ENCODE peak calls at places on chromosome 15, in seven cellular contexts. One of them, this sample, is unnamed.

GRCh38 chr15:66615175-66615495 is 49.3 kb upstream of the LCTL start:
- DNase-seq in HL-60: peak
- DNase-seq in breast epithelium: no peak
- DNase-seq in H1: no peak
- DNase-seq in transverse colon: no peak
- DNase-seq in stomach: no peak
- DNase-seq in endothelial cell of umbilical vein: no peak
- DNase-seq in this sample: no peak

GRCh38 chr15:34437687-34438086 is at the start of gene GOLGA8A:
- DNase-seq in HL-60: peak
- DNase-seq in breast epithelium: no peak
- DNase-seq in H1: peak
- DNase-seq in transverse colon: peak
- DNase-seq in stomach: peak
- DNase-seq in endothelial cell of umbilical vein: peak
- DNase-seq in this sample: peak

GRCh38 chr15:58951388-58952060 is 18.0 kb upstream of the SLTM start:
- DNase-seq in HL-60: no peak
- DNase-seq in breast epithelium: no peak
- DNase-seq in H1: no peak
- DNase-seq in transverse colon: no peak
- DNase-seq in stomach: no peak
- DNase-seq in endothelial cell of umbilical vein: peak
- DNase-seq in this sample: peak

GRCh38 chr15:93241696-93242585 is 152.9 kb upstream of the RGMA start:
- DNase-seq in HL-60: no peak
- DNase-seq in breast epithelium: no peak
- DNase-seq in H1: peak
- DNase-seq in transverse colon: no peak
- DNase-seq in stomach: no peak
- DNase-seq in endothelial cell of umbilical vein: no peak
- DNase-seq in this sample: no peak

GRCh38 chr15:95549168-95549738 is 781.2 kb upstream of the NR2F2 start:
- DNase-seq in HL-60: no peak
- DNase-seq in breast epithelium: no peak
- DNase-seq in H1: no peak
- DNase-seq in transverse colon: no peak
- DNase-seq in stomach: no peak
- DNase-seq in endothelial cell of umbilical vein: no peak
- DNase-seq in this sample: no peak

GRCh38 chr15:62749445-62749844 is 293.1 kb upstream of the TPM1 start:
- DNase-seq in HL-60: no peak
- DNase-seq in breast epithelium: no peak
- DNase-seq in H1: no peak
- DNase-seq in transverse colon: no peak
- DNase-seq in stomach: no peak
- DNase-seq in endothelial cell of umbilical vein: no peak
- DNase-seq in this sample: no peak

GRCh38 chr15:39110746-39111145 is 470.1 kb upstream of the THBS1 start:
- DNase-seq in HL-60: no peak
- DNase-seq in breast epithelium: no peak
- DNase-seq in H1: no peak
- DNase-seq in transverse colon: no peak
- DNase-seq in stomach: no peak
- DNase-seq in endothelial cell of umbilical vein: no peak
- DNase-seq in this sample: no peak

GRCh38 chr15:93298901-93299300 is 209.9 kb upstream of the RGMA start:
- DNase-seq in HL-60: peak
- DNase-seq in breast epithelium: peak
- DNase-seq in H1: no peak
- DNase-seq in transverse colon: peak
- DNase-seq in stomach: no peak
- DNase-seq in endothelial cell of umbilical vein: no peak
- DNase-seq in this sample: peak

GRCh38 chr15:97903560-97904195 is 56.8 kb upstream of the ARRDC4 start:
- DNase-seq in HL-60: no peak
- DNase-seq in breast epithelium: no peak
- DNase-seq in H1: no peak
- DNase-seq in transverse colon: no peak
- DNase-seq in stomach: no peak
- DNase-seq in endothelial cell of umbilical vein: no peak
- DNase-seq in this sample: no peak

GRCh38 chr15:71452893-71453292 is 337.6 kb downstream of the THSD4 start:
- DNase-seq in HL-60: no peak
- DNase-seq in breast epithelium: no peak
- DNase-seq in H1: no peak
- DNase-seq in transverse colon: no peak
- DNase-seq in stomach: no peak
- DNase-seq in endothelial cell of umbilical vein: no peak
- DNase-seq in this sample: no peak

GRCh38 chr15:74988007-74988800 is 7.2 kb upstream of the SCAMP5 start:
- DNase-seq in HL-60: peak
- DNase-seq in breast epithelium: no peak
- DNase-seq in H1: peak
- DNase-seq in transverse colon: peak
- DNase-seq in stomach: peak
- DNase-seq in endothelial cell of umbilical vein: peak
- DNase-seq in this sample: no peak

GRCh38 chr15:57962887-57963286 is 102.6 kb downstream of the ALDH1A2 start:
- DNase-seq in HL-60: peak
- DNase-seq in breast epithelium: no peak
- DNase-seq in H1: no peak
- DNase-seq in transverse colon: no peak
- DNase-seq in stomach: no peak
- DNase-seq in endothelial cell of umbilical vein: no peak
- DNase-seq in this sample: peak

GRCh38 chr15:66253643-66254363 is at the start of gene MEGF11:
- DNase-seq in HL-60: no peak
- DNase-seq in breast epithelium: no peak
- DNase-seq in H1: peak
- DNase-seq in transverse colon: peak
- DNase-seq in stomach: no peak
- DNase-seq in endothelial cell of umbilical vein: peak
- DNase-seq in this sample: no peak

GRCh38 chr15:25437751-25438600 is 848 bp downstream of the UBE3A start:
- DNase-seq in HL-60: peak
- DNase-seq in breast epithelium: peak
- DNase-seq in H1: peak
- DNase-seq in transverse colon: peak
- DNase-seq in stomach: peak
- DNase-seq in endothelial cell of umbilical vein: peak
- DNase-seq in this sample: peak

GRCh38 chr15:58329781-58330467 is 101.9 kb upstream of the LIPC start:
- DNase-seq in HL-60: no peak
- DNase-seq in breast epithelium: peak
- DNase-seq in H1: no peak
- DNase-seq in transverse colon: peak
- DNase-seq in stomach: peak
- DNase-seq in endothelial cell of umbilical vein: no peak
- DNase-seq in this sample: peak

GRCh38 chr15:94792166-94792565 is 560.8 kb downstream of the MCTP2 start:
- DNase-seq in HL-60: no peak
- DNase-seq in breast epithelium: no peak
- DNase-seq in H1: no peak
- DNase-seq in transverse colon: no peak
- DNase-seq in stomach: no peak
- DNase-seq in endothelial cell of umbilical vein: peak
- DNase-seq in this sample: no peak

GRCh38 chr15:96849501-96849900 is 519.0 kb downstream of the NR2F2 start:
- DNase-seq in HL-60: no peak
- DNase-seq in breast epithelium: no peak
- DNase-seq in H1: no peak
- DNase-seq in transverse colon: no peak
- DNase-seq in stomach: no peak
- DNase-seq in endothelial cell of umbilical vein: peak
- DNase-seq in this sample: no peak

GRCh38 chr15:22888120-22888859 is 49.8 kb downstream of the NIPA2 start:
- DNase-seq in HL-60: no peak
- DNase-seq in breast epithelium: no peak
- DNase-seq in H1: no peak
- DNase-seq in transverse colon: no peak
- DNase-seq in stomach: no peak
- DNase-seq in endothelial cell of umbilical vein: peak
- DNase-seq in this sample: no peak

GRCh38 chr15:57914350-57915055 is 151.0 kb downstream of the ALDH1A2 start:
- DNase-seq in HL-60: no peak
- DNase-seq in breast epithelium: no peak
- DNase-seq in H1: no peak
- DNase-seq in transverse colon: peak
- DNase-seq in stomach: no peak
- DNase-seq in endothelial cell of umbilical vein: peak
- DNase-seq in this sample: peak

GRCh38 chr15:30044377-30044776 is 38.4 kb upstream of the GOLGA8J start:
- DNase-seq in HL-60: no peak
- DNase-seq in breast epithelium: no peak
- DNase-seq in H1: no peak
- DNase-seq in transverse colon: no peak
- DNase-seq in stomach: no peak
- DNase-seq in endothelial cell of umbilical vein: no peak
- DNase-seq in this sample: no peak

GRCh38 chr15:66809664-66810063 is 107.6 kb downstream of the SMAD6 start:
- DNase-seq in HL-60: no peak
- DNase-seq in breast epithelium: no peak
- DNase-seq in H1: no peak
- DNase-seq in transverse colon: no peak
- DNase-seq in stomach: no peak
- DNase-seq in endothelial cell of umbilical vein: no peak
- DNase-seq in this sample: no peak

GRCh38 chr15:47688573-47689086 is 28.7 kb upstream of the SEMA6D start:
- DNase-seq in HL-60: no peak
- DNase-seq in breast epithelium: no peak
- DNase-seq in H1: no peak
- DNase-seq in transverse colon: no peak
- DNase-seq in stomach: no peak
- DNase-seq in endothelial cell of umbilical vein: peak
- DNase-seq in this sample: no peak

GRCh38 chr15:51624022-51624421 is 1.5 kb upstream of the DMXL2 start:
- DNase-seq in HL-60: no peak
- DNase-seq in breast epithelium: no peak
- DNase-seq in H1: no peak
- DNase-seq in transverse colon: no peak
- DNase-seq in stomach: no peak
- DNase-seq in endothelial cell of umbilical vein: no peak
- DNase-seq in this sample: no peak
- TF ChIP-seq CTCF in HL-60: no peak
- TF ChIP-seq CTCF in breast epithelium: no peak
- TF ChIP-seq CTCF in H1: no peak
- TF ChIP-seq CTCF in transverse colon: no peak
- TF ChIP-seq CTCF in stomach: no peak
- TF ChIP-seq CTCF in endothelial cell of umbilical vein: no peak
- TF ChIP-seq CTCF in this sample: no peak

GRCh38 chr15:99016680-99017321 is 9.2 kb upstream of the PGPEP1L start:
- DNase-seq in HL-60: no peak
- DNase-seq in breast epithelium: no peak
- DNase-seq in H1: peak
- DNase-seq in transverse colon: no peak
- DNase-seq in stomach: no peak
- DNase-seq in endothelial cell of umbilical vein: no peak
- DNase-seq in this sample: no peak
- TF ChIP-seq POLR2AphosphoS5 in HL-60: no peak
- TF ChIP-seq POLR2AphosphoS5 in breast epithelium: no peak
- TF ChIP-seq POLR2AphosphoS5 in H1: no peak
- TF ChIP-seq POLR2AphosphoS5 in transverse colon: no peak
- TF ChIP-seq POLR2AphosphoS5 in stomach: no peak
- TF ChIP-seq POLR2AphosphoS5 in endothelial cell of umbilical vein: no peak
- TF ChIP-seq POLR2AphosphoS5 in this sample: no peak

DNA sequence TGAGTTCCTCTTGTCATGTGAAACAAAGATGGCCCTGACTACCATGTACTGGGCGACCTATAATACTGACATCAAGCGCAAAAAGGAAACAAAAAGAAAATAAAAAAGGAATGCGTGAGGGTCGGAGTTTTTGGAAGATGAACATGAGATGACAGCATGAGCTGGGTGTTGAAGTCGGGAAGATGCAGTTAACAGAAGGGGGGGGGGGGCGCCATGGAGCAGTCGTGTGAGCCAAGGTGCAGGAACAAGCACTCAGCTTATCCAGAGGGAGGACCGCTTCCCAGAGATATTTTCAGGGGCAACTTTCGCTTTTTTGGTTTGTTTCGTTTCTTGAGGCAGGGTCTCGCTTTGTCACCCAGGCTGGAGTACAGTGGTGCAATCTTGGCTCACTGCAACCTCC is 110.2 kb downstream of the RORA start:
- DNase-seq in HL-60: no peak
- DNase-seq in breast epithelium: no peak
- DNase-seq in H1: no peak
- DNase-seq in transverse colon: no peak
- DNase-seq in stomach: no peak
- DNase-seq in endothelial cell of umbilical vein: no peak
- DNase-seq in this sample: no peak
- TF ChIP-seq CTCF in HL-60: no peak
- TF ChIP-seq CTCF in breast epithelium: no peak
- TF ChIP-seq CTCF in H1: peak
- TF ChIP-seq CTCF in transverse colon: no peak
- TF ChIP-seq CTCF in stomach: no peak
- TF ChIP-seq CTCF in endothelial cell of umbilical vein: peak
- TF ChIP-seq CTCF in this sample: no peak

GRCh38 chr15:91874992-91875651 is 21.6 kb downstream of the SLCO3A1 start:
- DNase-seq in HL-60: no peak
- DNase-seq in breast epithelium: no peak
- DNase-seq in H1: no peak
- DNase-seq in transverse colon: no peak
- DNase-seq in stomach: no peak
- DNase-seq in endothelial cell of umbilical vein: no peak
- DNase-seq in this sample: no peak
- TF ChIP-seq POLR2AphosphoS5 in HL-60: no peak
- TF ChIP-seq POLR2AphosphoS5 in breast epithelium: no peak
- TF ChIP-seq POLR2AphosphoS5 in H1: no peak
- TF ChIP-seq POLR2AphosphoS5 in transverse colon: no peak
- TF ChIP-seq POLR2AphosphoS5 in stomach: no peak
- TF ChIP-seq POLR2AphosphoS5 in endothelial cell of umbilical vein: no peak
- TF ChIP-seq POLR2AphosphoS5 in this sample: no peak

GRCh38 chr15:80946576-80946975 is 43.0 kb downstream of the MESD start:
- DNase-seq in HL-60: no peak
- DNase-seq in breast epithelium: no peak
- DNase-seq in H1: no peak
- DNase-seq in transverse colon: no peak
- DNase-seq in stomach: no peak
- DNase-seq in endothelial cell of umbilical vein: no peak
- DNase-seq in this sample: no peak

GRCh38 chr15:80949756-80950155 is 39.9 kb downstream of the MESD start:
- DNase-seq in HL-60: no peak
- DNase-seq in breast epithelium: no peak
- DNase-seq in H1: no peak
- DNase-seq in transverse colon: no peak
- DNase-seq in stomach: no peak
- DNase-seq in endothelial cell of umbilical vein: no peak
- DNase-seq in this sample: no peak

GRCh38 chr15:80950291-80951078 is 39.1 kb downstream of the MESD start:
- DNase-seq in HL-60: no peak
- DNase-seq in breast epithelium: no peak
- DNase-seq in H1: no peak
- DNase-seq in transverse colon: no peak
- DNase-seq in stomach: no peak
- DNase-seq in endothelial cell of umbilical vein: no peak
- DNase-seq in this sample: no peak

GRCh38 chr15:80945605-80946004 is 44.0 kb downstream of the MESD start:
- DNase-seq in HL-60: no peak
- DNase-seq in breast epithelium: no peak
- DNase-seq in H1: no peak
- DNase-seq in transverse colon: no peak
- DNase-seq in stomach: no peak
- DNase-seq in endothelial cell of umbilical vein: no peak
- DNase-seq in this sample: no peak

GRCh38 chr15:80948651-80949292 is 40.8 kb downstream of the MESD start:
- DNase-seq in HL-60: no peak
- DNase-seq in breast epithelium: no peak
- DNase-seq in H1: no peak
- DNase-seq in transverse colon: no peak
- DNase-seq in stomach: no peak
- DNase-seq in endothelial cell of umbilical vein: no peak
- DNase-seq in this sample: no peak
- TF ChIP-seq CTCF in HL-60: no peak
- TF ChIP-seq CTCF in breast epithelium: no peak
- TF ChIP-seq CTCF in H1: no peak
- TF ChIP-seq CTCF in transverse colon: no peak
- TF ChIP-seq CTCF in stomach: no peak
- TF ChIP-seq CTCF in endothelial cell of umbilical vein: no peak
- TF ChIP-seq CTCF in this sample: no peak

This sample was measured in prostate gland.